ENCODE peak calls at places on chromosomes 12 and 14, in ten cellular contexts. G is AG09309; M is HT1080; S is NCI-H1436; W is B cell; A is GM20000; R is testis; Y is NCI-H2081; J is stimulated activated naive CD4-positive, alpha-beta T cell treated with Interleukin-2 at 50 U/mL for 16 hours; U is kidney. Q is an unnamed sample.

GRCh38 chr12:122480753-122481152 is 20.0 kb downstream of the ZCCHC8 start:
- DNase-seq in G (no peak), M (no peak), S (no peak), W (no peak), A (no peak), R (no peak), Y (no peak), J (no peak), U (no peak), Q (no peak)

GRCh38 chr12:23729354-23729753 is 220.1 kb downstream of the SOX5 start:
- DNase-seq in G (no peak), M (peak), S (no peak), W (no peak), A (no peak), R (no peak), Y (no peak), J (no peak), U (no peak), Q (no peak)

GRCh38 chr12:20777420-20777819 is 33.1 kb upstream of the SLCO1B3 start:
- DNase-seq in G (no peak), M (no peak), S (no peak), W (no peak), A (no peak), R (no peak), Y (no peak), J (no peak), U (peak), Q (no peak)

GRCh38 chr12:19971881-19972280 is 396.5 kb upstream of the PDE3A start:
- DNase-seq in G (no peak), M (no peak), S (no peak), W (no peak), A (no peak), R (no peak), Y (no peak), J (no peak), U (no peak), Q (no peak)

GRCh38 chr12:14769462-14769836 is 33.8 kb downstream of the WBP11 start:
- DNase-seq in G (no peak), M (no peak), S (no peak), W (no peak), A (peak), R (peak), Y (peak), J (peak), U (peak), Q (peak)

GRCh38 chr12:38912116-38912515 is 6.7 kb upstream of the CPNE8 start:
- DNase-seq in G (no peak), M (no peak), S (no peak), W (no peak), A (no peak), R (peak), Y (no peak), J (no peak), U (no peak), Q (no peak)

GRCh38 chr12:52622349-52622748 is 4.0 kb upstream of the KRT73 start:
- DNase-seq in G (no peak), M (no peak), S (no peak), W (no peak), A (no peak), R (no peak), Y (no peak), J (no peak), U (no peak), Q (no peak)

GRCh38 chr14:56808314-56809201 is 1.7 kb downstream of the OTX2 start:
- DNase-seq in G (no peak), M (no peak), S (no peak), W (no peak), A (no peak), R (no peak), Y (no peak), J (no peak), U (no peak), Q (no peak)

GRCh38 chr14:75917322-75918251 is 64.2 kb downstream of the TGFB3 start:
- DNase-seq in G (no peak), M (no peak), S (no peak), W (no peak), A (no peak), R (no peak), Y (no peak), J (no peak), U (no peak), Q (no peak)

GRCh38 chr12:6091786-6092566 is 32.5 kb downstream of the VWF start:
- DNase-seq in G (no peak), M (peak), S (no peak), W (no peak), A (no peak), R (no peak), Y (no peak), J (no peak), U (no peak), Q (no peak)

GRCh38 chr14:92930737-92931602 is 8.0 kb downstream of the CHGA start:
- DNase-seq in G (peak), M (no peak), S (no peak), W (no peak), A (no peak), R (peak), Y (no peak), J (no peak), U (no peak), Q (no peak)

GRCh38 chr12:63150255-63151060 is 543 bp downstream of the AVPR1A start:
- DNase-seq in G (no peak), M (no peak), S (no peak), W (no peak), A (no peak), R (no peak), Y (no peak), J (no peak), U (peak), Q (no peak)

GRCh38 chr12:57564178-57564740 is 14.4 kb downstream of the KIF5A start:
- DNase-seq in G (no peak), M (no peak), S (no peak), W (no peak), A (no peak), R (no peak), Y (no peak), J (no peak), U (no peak), Q (no peak)

GRCh38 chr12:120497524-120498150 is 1.7 kb downstream of the DYNLL1 start:
- DNase-seq in G (no peak), M (no peak), S (no peak), W (no peak), A (no peak), R (no peak), Y (no peak), J (no peak), U (no peak), Q (no peak)

GRCh38 chr14:22780941-22781605 is 14.6 kb downstream of the OXA1L start:
- DNase-seq in G (no peak), M (no peak), S (no peak), W (no peak), A (no peak), R (no peak), Y (no peak), J (no peak), U (no peak), Q (no peak)

GRCh38 chr12:123115409-123116111 is 35.3 kb downstream of the PITPNM2 start:
- DNase-seq in G (peak), M (peak), S (no peak), W (peak), A (peak), R (peak), Y (no peak), J (no peak), U (peak), Q (no peak)

GRCh38 chr14:97707603-97708002 is 910.4 kb downstream of the VRK1 start:
- DNase-seq in G (no peak), M (no peak), S (no peak), W (no peak), A (no peak), R (no peak), Y (no peak), J (no peak), U (no peak), Q (no peak)

GRCh38 chr12:87660987-87661769 is 368.0 kb downstream of the C12orf50 start:
- DNase-seq in G (no peak), M (peak), S (no peak), W (no peak), A (no peak), R (no peak), Y (no peak), J (no peak), U (no peak), Q (no peak)

GRCh38 chr12:3921526-3921925 is 48.3 kb upstream of the PARP11 start:
- DNase-seq in G (no peak), M (no peak), S (no peak), W (no peak), A (no peak), R (no peak), Y (no peak), J (no peak), U (no peak), Q (no peak)

GRCh38 chr12:124224535-124225110 is 70.3 kb upstream of the RFLNA start:
- DNase-seq in G (no peak), M (no peak), S (no peak), W (no peak), A (no peak), R (no peak), Y (no peak), J (no peak), U (no peak), Q (no peak)

GRCh38 chr14:99329711-99330315 is 57.8 kb upstream of the BCL11B start:
- DNase-seq in G (no peak), M (no peak), S (no peak), W (no peak), A (no peak), R (no peak), Y (no peak), J (no peak), U (no peak), Q (no peak)

GRCh38 chr12:50188875-50189575 is 21.9 kb upstream of the CERS5 start:
- DNase-seq in G (no peak), M (no peak), S (no peak), W (no peak), A (peak), R (peak), Y (no peak), J (peak), U (no peak), Q (peak)

GRCh38 chr12:57630891-57631433 is 2.0 kb downstream of the B4GALNT1 start:
- DNase-seq in G (no peak), M (no peak), S (no peak), W (no peak), A (no peak), R (peak), Y (no peak), J (no peak), U (peak), Q (no peak)

GRCh38 chr14:68814376-68815287 is 21.8 kb upstream of the ZFP36L1 start:
- DNase-seq in G (no peak), M (peak), S (no peak), W (peak), A (peak), R (peak), Y (peak), J (peak), U (peak), Q (peak)

GRCh38 chr12:30698346-30698745 is 2.7 kb upstream of the IPO8 start:
- DNase-seq in G (no peak), M (no peak), S (no peak), W (no peak), A (no peak), R (no peak), Y (no peak), J (no peak), U (no peak), Q (no peak)

GRCh38 chr14:97456958-97457357 is 659.8 kb downstream of the VRK1 start:
- DNase-seq in G (no peak), M (peak), S (no peak), W (no peak), A (no peak), R (no peak), Y (no peak), J (peak), U (no peak), Q (no peak)

GRCh38 chr14:68547305-68548193 is 245.3 kb downstream of the ZFP36L1 start:
- DNase-seq in G (peak), M (peak), S (no peak), W (peak), A (no peak), R (peak), Y (no peak), J (no peak), U (peak), Q (no peak)

GRCh38 chr12:27631813-27632491 is 64.3 kb upstream of the REP15 start:
- DNase-seq in G (no peak), M (no peak), S (no peak), W (no peak), A (no peak), R (no peak), Y (no peak), J (no peak), U (no peak), Q (no peak)

GRCh38 chr14:100673085-100673806 is 53.4 kb upstream of the DLK1 start:
- DNase-seq in G (no peak), M (no peak), S (peak), W (no peak), A (no peak), R (no peak), Y (peak), J (no peak), U (peak), Q (no peak)

GRCh38 chr12:113500662-113501435 is 29.2 kb upstream of the LHX5 start:
- DNase-seq in G (no peak), M (no peak), S (no peak), W (no peak), A (no peak), R (no peak), Y (no peak), J (no peak), U (no peak), Q (peak)

GRCh38 chr12:122080149-122081107 is 1.9 kb downstream of the MLXIP start:
- DNase-seq in G (peak), M (peak), S (no peak), W (peak), A (no peak), R (peak), Y (peak), J (no peak), U (peak), Q (no peak)

GRCh38 chr12:124700810-124701594 is 133.6 kb upstream of the NCOR2 start:
- DNase-seq in G (no peak), M (no peak), S (no peak), W (no peak), A (no peak), R (peak), Y (no peak), J (no peak), U (peak), Q (no peak)

GRCh38 chr14:88234442-88234841 is 88.6 kb downstream of the KCNK10 start:
- DNase-seq in G (no peak), M (no peak), S (no peak), W (no peak), A (no peak), R (no peak), Y (no peak), J (no peak), U (no peak), Q (no peak)

GRCh38 chr14:91149462-91149861 is 35.6 kb downstream of the DGLUCY start:
- DNase-seq in G (peak), M (peak), S (no peak), W (no peak), A (no peak), R (peak), Y (no peak), J (no peak), U (no peak), Q (no peak)

GRCh38 chr12:6938353-6939186 is 5.0 kb upstream of the RNU7-1 start:
- DNase-seq in G (no peak), M (no peak), S (no peak), W (no peak), A (no peak), R (no peak), Y (no peak), J (no peak), U (peak), Q (no peak)

GRCh38 chr12:132284071-132284492 is 45.3 kb downstream of the GALNT9 start:
- DNase-seq in G (no peak), M (no peak), S (no peak), W (no peak), A (no peak), R (no peak), Y (no peak), J (no peak), U (peak), Q (peak)

GRCh38 chr14:67186789-67187188 is 2.5 kb upstream of the GARIN2 start:
- DNase-seq in G (no peak), M (no peak), S (no peak), W (no peak), A (no peak), R (no peak), Y (no peak), J (no peak), U (no peak), Q (no peak)

GRCh38 chr14:68619805-68620574 is 172.9 kb downstream of the ZFP36L1 start:
- DNase-seq in G (no peak), M (peak), S (no peak), W (no peak), A (no peak), R (no peak), Y (no peak), J (no peak), U (no peak), Q (no peak)

GRCh38 chr12:108173160-108173559 is 44.1 kb downstream of the WSCD2 start:
- DNase-seq in G (no peak), M (no peak), S (no peak), W (no peak), A (no peak), R (no peak), Y (no peak), J (no peak), U (no peak), Q (no peak)

Q was measured in OCI-LY7.